ENCODE peak calls at places on chromosomes 11 and 22, in ten cellular contexts. H is mesendoderm, P is lower lobe of right lung, Z is HFF-Myc, A is colonic mucosa, J is AG10803, R is left ventricle myocardium inferior, G is HCT116, U is GM12878, I is neuronal stem cell. Y is an unnamed sample.

GRCh38 chr22:37710675-37711074 is 13.8 kb downstream of the TRIOBP start:
- DNase-seq in H (no peak), P (no peak), Z (no peak), A (no peak), J (no peak), R (no peak), G (no peak), U (no peak), I (no peak), Y (no peak)

GRCh38 chr22:49962012-49962750 is 1.6 kb downstream of the PIM3 start:
- DNase-seq in H (peak; percentile 92), P (peak; percentile 88), Z (peak; percentile 61), A (peak; percentile 89), J (peak; percentile 89), R (peak; percentile 91), G (no peak), U (no peak), I (peak; percentile 76), Y (peak; percentile 94)

GRCh38 chr11:94747136-94748110 is 20.7 kb upstream of the AMOTL1 start:
- DNase-seq in H (peak; percentile 80), P (no peak), Z (no peak), A (no peak), J (no peak), R (no peak), G (no peak), U (no peak), I (no peak), Y (no peak)

GRCh38 chr11:68099474-68100405 is 21.4 kb downstream of the CHKA start:
- DNase-seq in H (peak; percentile 70), P (peak; percentile 79), Z (no peak), A (peak; percentile 63), J (no peak), R (no peak), G (no peak), U (peak; percentile 52), I (no peak), Y (no peak)

GRCh38 chr22:48331691-48332220 is 1495.9 kb downstream of the BRD1 start:
- DNase-seq in H (no peak), P (no peak), Z (no peak), A (no peak), J (no peak), R (no peak), G (no peak), U (no peak), I (no peak), Y (no peak)

GRCh38 chr11:92298238-92298565 is 73.6 kb downstream of the FAT3 start:
- DNase-seq in H (no peak), P (no peak), Z (no peak), A (no peak), J (no peak), R (no peak), G (no peak), U (no peak), I (no peak), Y (no peak)

GRCh38 chr22:46678785-46679700 is 58.9 kb downstream of the GRAMD4 start:
- DNase-seq in H (no peak), P (no peak), Z (no peak), A (no peak), J (peak; percentile 34), R (no peak), G (no peak), U (no peak), I (no peak), Y (no peak)

GRCh38 chr11:73423506-73423905 is 47.3 kb downstream of the RELT start:
- DNase-seq in H (no peak), P (no peak), Z (no peak), A (no peak), J (no peak), R (no peak), G (no peak), U (no peak), I (no peak), Y (no peak)

GRCh38 chr11:43278302-43278956 is 33.4 kb upstream of the API5 start:
- DNase-seq in H (peak; percentile 79), P (no peak), Z (no peak), A (no peak), J (peak; percentile 30), R (no peak), G (peak; percentile 33), U (no peak), I (peak; percentile 23), Y (peak; percentile 59)

GRCh38 chr11:43285826-43286225 is 26.0 kb upstream of the API5 start:
- DNase-seq in H (peak; percentile 64), P (no peak), Z (no peak), A (no peak), J (no peak), R (no peak), G (no peak), U (no peak), I (no peak), Y (no peak)

GRCh38 chr11:43282607-43283440 is 29.0 kb upstream of the API5 start:
- DNase-seq in H (peak; percentile 48), P (peak; percentile 51), Z (peak; percentile 3), A (no peak), J (peak; percentile 28), R (peak; percentile 25), G (peak; percentile 22), U (no peak), I (peak; percentile 51), Y (peak; percentile 46)
- H3K4me3 ChIP-seq in H (no peak overlapping the region), P (no peak overlapping the region), Z (no peak overlapping the region), A (no peak overlapping the region), J (no peak overlapping the region), R (no peak overlapping the region), G (no peak overlapping the region), U (no peak overlapping the region), I (no peak overlapping the region), Y (no peak overlapping the region)

GRCh38 chr11:8597182-8597581 is 3.2 kb upstream of the STK33 start:
- DNase-seq in H (no peak), P (no peak), Z (no peak), A (no peak), J (peak; percentile 88), R (no peak), G (no peak), U (no peak), I (no peak), Y (peak; percentile 94)

GRCh38 chr11:8587915-8588314 is 6.1 kb downstream of the STK33 start:
- DNase-seq in H (no peak), P (no peak), Z (no peak), A (no peak), J (no peak), R (no peak), G (no peak), U (no peak), I (no peak), Y (no peak)

GRCh38 chr11:8593935-8594909 is at the start of gene STK33:
- DNase-seq in H (peak; percentile 82), P (peak; percentile 76), Z (no peak), A (peak; percentile 56), J (no peak), R (peak; percentile 59), G (peak; percentile 34), U (no peak), I (peak; percentile 69), Y (peak; percentile 28)

GRCh38 chr11:8596504-8597046 is 2.5 kb upstream of the STK33 start:
- DNase-seq in H (peak; percentile 57), P (no peak), Z (no peak), A (no peak), J (no peak), R (no peak), G (no peak), U (no peak), I (no peak), Y (peak; percentile 29)

GRCh38 chr11:8593455-8593854 is 573 bp downstream of the STK33 start:
- DNase-seq in H (no peak), P (no peak), Z (no peak), A (no peak), J (no peak), R (no peak), G (no peak), U (no peak), I (no peak), Y (no peak)
- H3K4me3 ChIP-seq in H (peak overlapping the region; percentile 58), P (peak overlapping the region; percentile 59), Z (peak overlapping the region; percentile 64), A (peak overlapping the region; percentile 59), J (peak overlapping the region; percentile 54), R (peak overlapping the region; percentile 77), G (peak overlapping the region; percentile 76), U (peak overlapping the region; percentile 92), I (peak overlapping the region; percentile 86), Y (no peak overlapping the region)

DNA sequence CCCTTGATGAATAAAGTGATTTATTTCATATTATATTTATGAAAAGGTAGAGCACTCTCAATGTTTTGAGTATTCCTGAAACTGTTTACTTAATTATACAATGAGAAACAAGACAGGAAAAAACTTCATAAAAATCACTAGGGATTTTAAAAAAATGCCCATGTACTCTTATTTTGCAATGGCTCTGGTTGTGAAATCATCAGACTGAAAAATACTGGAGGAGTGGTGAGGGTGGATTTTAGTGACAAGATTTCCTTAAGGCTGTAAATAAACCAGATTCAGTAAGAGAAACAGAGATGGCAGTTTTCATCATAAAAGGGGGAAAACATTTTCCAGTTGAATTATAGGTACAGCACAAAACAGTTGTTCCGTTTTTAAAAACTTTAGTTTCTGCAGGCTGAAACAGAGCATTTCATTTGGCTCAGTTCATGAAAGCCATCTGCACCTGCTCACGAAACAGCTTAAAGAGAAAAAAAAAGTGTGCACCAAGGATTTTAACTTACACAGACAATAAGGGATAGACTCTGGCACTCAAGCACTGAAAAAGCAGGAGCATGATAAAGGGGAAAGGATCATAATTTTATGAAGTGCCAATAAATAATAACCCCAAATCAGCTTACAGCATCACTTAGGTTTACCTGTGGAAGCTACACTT is 100.7 kb downstream of the MAML2 start:
- DNase-seq in H (no peak), P (no peak), Z (no peak), A (no peak), J (peak; percentile 56), R (no peak), G (no peak), U (no peak), I (no peak), Y (peak; percentile 74)
- H3K4me3 ChIP-seq in H (no peak overlapping the region), P (peak overlapping the region; percentile 56), Z (peak overlapping the region; percentile 39), A (peak overlapping the region; percentile 24), J (no peak overlapping the region), R (peak overlapping the region; percentile 64), G (peak overlapping the region; percentile 47), U (peak overlapping the region; percentile 60), I (no peak overlapping the region), Y (no peak overlapping the region)

GRCh38 chr22:20272174-20272573 is 4.1 kb upstream of the RTN4R start:
- DNase-seq in H (no peak), P (no peak), Z (no peak), A (no peak), J (no peak), R (no peak), G (no peak), U (no peak), I (no peak), Y (no peak)

GRCh38 chr22:20275836-20276235 is 7.7 kb upstream of the RTN4R start:
- DNase-seq in H (no peak), P (no peak), Z (no peak), A (no peak), J (no peak), R (no peak), G (no peak), U (no peak), I (no peak), Y (no peak)

GRCh38 chr22:20273720-20274119 is 5.6 kb upstream of the RTN4R start:
- DNase-seq in H (no peak), P (no peak), Z (no peak), A (no peak), J (no peak), R (no peak), G (no peak), U (no peak), I (no peak), Y (no peak)

GRCh38 chr22:20271114-20271994 is 3.2 kb upstream of the RTN4R start:
- DNase-seq in H (no peak), P (peak; percentile 64), Z (no peak), A (no peak), J (peak; percentile 12), R (no peak), G (no peak), U (no peak), I (no peak), Y (no peak)

GRCh38 chr22:20272700-20273099 is 4.6 kb upstream of the RTN4R start:
- DNase-seq in H (no peak), P (no peak), Z (no peak), A (no peak), J (no peak), R (no peak), G (no peak), U (no peak), I (no peak), Y (no peak)
- H3K4me3 ChIP-seq in H (no peak overlapping the region), P (no peak overlapping the region), Z (no peak overlapping the region), A (no peak overlapping the region), J (no peak overlapping the region), R (no peak overlapping the region), G (no peak overlapping the region), U (no peak overlapping the region), I (no peak overlapping the region), Y (no peak overlapping the region)